ENCODE peak calls at places on chromosomes 6 and 20, in six cellular contexts. U is cardiac fibroblast; G is ELF-1; L is COLO829; T is SIG-M5; W is stimulated activated CD4-positive, alpha-beta T cell treated with anti-CD3 and anti-CD28 coated beads, Interleukin-15, amount 100 ng/mL, for 1 hour. A is an unnamed sample.

GRCh38 chr20:23325107-23325506 is 25.5 kb upstream of the NXT1 start:
- DNase-seq in U (no peak), G (no peak), L (no peak), T (no peak), W (no peak), A (no peak)

GRCh38 chr20:51536116-51537069 is 6.1 kb downstream of the NFATC2 start:
- DNase-seq in U (no peak), G (no peak), L (no peak), T (no peak), W (no peak), A (no peak)

GRCh38 chr6:89348372-89348771 is 4.2 kb downstream of the UBE2J1 start:
- DNase-seq in U (peak; percentile 52), G (no peak), L (no peak), T (no peak), W (no peak), A (no peak)

GRCh38 chr6:160344281-160344680 is 3.9 kb upstream of the SLC22A3 start:
- DNase-seq in U (peak; percentile 74), G (no peak), L (no peak), T (no peak), W (no peak), A (no peak)

GRCh38 chr6:82909551-82909950 is 156.1 kb downstream of the UBE3D start:
- DNase-seq in U (no peak), G (no peak), L (no peak), T (no peak), W (no peak), A (no peak)

GRCh38 chr6:144953552-144954240 is 668.6 kb downstream of the UTRN start:
- DNase-seq in U (peak; percentile 85), G (peak; percentile 32), L (no peak), T (no peak), W (no peak), A (no peak)

GRCh38 chr6:91155129-91155528 is 568.3 kb upstream of the MAP3K7 start:
- DNase-seq in U (no peak), G (peak; percentile 8), L (no peak), T (no peak), W (no peak), A (no peak)

GRCh38 chr6:160188773-160189172 is 67.2 kb downstream of the SLC22A1 start:
- DNase-seq in U (peak; percentile 31), G (no peak), L (no peak), T (no peak), W (no peak), A (no peak)

GRCh38 chr6:169785566-169785965 is 34.1 kb downstream of the ERMARD start:
- DNase-seq in U (no peak), G (no peak), L (no peak), T (no peak), W (no peak), A (no peak)

A was measured in activated gamma-delta T cell.